ENCODE peak calls at places on chromosomes 2 and 18, in eight cellular contexts. U, W, B, F, J, K, N and T are unnamed samples.

GRCh38 chr18:34650121-34650545 is 60.0 kb upstream of the DTNA start:
- DNase-seq in U (no peak), W (no peak), B (peak; percentile 78), F (peak; percentile 73), J (no peak), K (no peak), N (no peak), T (no peak)

GRCh38 chr2:2662037-2662846 is 331.2 kb upstream of the MYT1L start:
- DNase-seq in U (no peak), W (no peak), B (no peak), F (no peak), J (no peak), K (no peak), N (no peak), T (no peak)

GRCh38 chr2:171523969-171524401 is 1.7 kb downstream of the CYBRD1 start:
- DNase-seq in U (no peak), W (no peak), B (peak; percentile 60), F (peak; percentile 75), J (no peak), K (no peak), N (no peak), T (no peak)

GRCh38 chr2:85302106-85302505 is 25.7 kb downstream of the TGOLN2 start:
- DNase-seq in U (no peak), W (no peak), B (no peak), F (no peak), J (no peak), K (no peak), N (no peak), T (no peak)

GRCh38 chr2:174023591-174024523 is 58.7 kb upstream of the SP3 start:
- DNase-seq in U (no peak), W (no peak), B (peak; percentile 94), F (peak; percentile 95), J (no peak), K (peak; percentile 21), N (no peak), T (no peak)

GRCh38 chr2:159613515-159614336 is 2.6 kb downstream of the BAZ2B start:
- DNase-seq in U (no peak), W (peak; percentile 61), B (peak; percentile 44), F (peak; percentile 23), J (peak; percentile 13), K (no peak), N (no peak), T (no peak)

GRCh38 chr18:70365361-70365760 is 76.5 kb downstream of the SOCS6 start:
- DNase-seq in U (no peak), W (no peak), B (no peak), F (no peak), J (no peak), K (no peak), N (no peak), T (no peak)

GRCh38 chr2:68155618-68156017 is 2.1 kb upstream of the PNO1 start:
- DNase-seq in U (no peak), W (no peak), B (no peak), F (no peak), J (no peak), K (no peak), N (no peak), T (no peak)

GRCh38 chr2:150485871-150486538 is 1.5 kb downstream of the RND3 start:
- DNase-seq in U (peak; percentile 51), W (peak; percentile 80), B (peak; percentile 92), F (peak; percentile 84), J (peak; percentile 25), K (no peak), N (no peak), T (no peak)

DNA sequence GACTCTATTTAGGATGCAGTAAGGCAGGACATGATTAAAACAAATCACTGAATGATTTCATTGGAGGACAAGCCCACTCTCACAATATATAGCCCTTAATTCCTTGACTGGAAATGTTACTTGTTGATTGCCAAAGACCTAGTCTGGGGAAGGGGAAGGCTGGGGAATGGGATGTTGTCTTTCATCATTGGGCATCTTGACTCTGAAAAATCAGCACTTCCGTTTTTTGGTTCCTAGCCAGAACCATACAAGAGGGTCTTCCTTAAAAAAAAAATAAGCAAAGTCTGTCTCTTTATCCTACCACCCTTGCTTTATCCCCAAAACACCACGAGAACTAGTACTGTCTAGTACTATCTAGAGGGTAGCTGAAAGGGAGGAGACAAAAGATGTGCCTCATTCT is 56.0 kb downstream of the NEMP2 start:
- DNase-seq in U (no peak), W (no peak), B (no peak), F (no peak), J (no peak), K (no peak), N (no peak), T (no peak)
- TF ChIP-seq CTCF in U (no peak), W (no peak), B (no peak), F (no peak), J (no peak), K (no peak), N (no peak), T (no peak)

GRCh38 chr18:37179384-37179783 is 350.5 kb downstream of the KIAA1328 start:
- DNase-seq in U (no peak), W (no peak), B (no peak), F (no peak), J (no peak), K (no peak), N (no peak), T (no peak)

GRCh38 chr18:37170984-37171383 is 342.1 kb downstream of the KIAA1328 start:
- DNase-seq in U (no peak), W (no peak), B (no peak), F (no peak), J (no peak), K (no peak), N (no peak), T (no peak)

GRCh38 chr18:37175727-37176126 is 346.8 kb downstream of the KIAA1328 start:
- DNase-seq in U (no peak), W (no peak), B (no peak), F (no peak), J (no peak), K (no peak), N (no peak), T (no peak)

GRCh38 chr18:37180086-37180485 is 351.2 kb downstream of the KIAA1328 start:
- DNase-seq in U (no peak), W (no peak), B (no peak), F (no peak), J (no peak), K (no peak), N (no peak), T (no peak)

GRCh38 chr18:37176307-37176934 is 347.5 kb downstream of the KIAA1328 start:
- DNase-seq in U (no peak), W (no peak), B (no peak), F (no peak), J (no peak), K (no peak), N (no peak), T (no peak)
- TF ChIP-seq CTCF in U (no peak), W (no peak), B (no peak), F (no peak), J (no peak), K (no peak), N (no peak), T (no peak)

GRCh38 chr2:31233216-31233615 is 736 bp upstream of the EHD3 start:
- DNase-seq in U (no peak), W (peak; percentile 23), B (peak; percentile 28), F (no peak), J (no peak), K (no peak), N (no peak), T (no peak)

GRCh38 chr2:31234690-31235503 is 945 bp downstream of the EHD3 start:
- DNase-seq in U (no peak), W (no peak), B (peak; percentile 21), F (no peak), J (no peak), K (no peak), N (no peak), T (no peak)

GRCh38 chr2:31235504-31235902 is 1.6 kb downstream of the EHD3 start:
- DNase-seq in U (no peak), W (no peak), B (peak; percentile 94), F (peak; percentile 87), J (no peak), K (no peak), N (no peak), T (no peak)

GRCh38 chr2:31232586-31232985 is 1.4 kb upstream of the EHD3 start:
- DNase-seq in U (no peak), W (no peak), B (no peak), F (no peak), J (no peak), K (no peak), N (no peak), T (no peak)

DNA sequence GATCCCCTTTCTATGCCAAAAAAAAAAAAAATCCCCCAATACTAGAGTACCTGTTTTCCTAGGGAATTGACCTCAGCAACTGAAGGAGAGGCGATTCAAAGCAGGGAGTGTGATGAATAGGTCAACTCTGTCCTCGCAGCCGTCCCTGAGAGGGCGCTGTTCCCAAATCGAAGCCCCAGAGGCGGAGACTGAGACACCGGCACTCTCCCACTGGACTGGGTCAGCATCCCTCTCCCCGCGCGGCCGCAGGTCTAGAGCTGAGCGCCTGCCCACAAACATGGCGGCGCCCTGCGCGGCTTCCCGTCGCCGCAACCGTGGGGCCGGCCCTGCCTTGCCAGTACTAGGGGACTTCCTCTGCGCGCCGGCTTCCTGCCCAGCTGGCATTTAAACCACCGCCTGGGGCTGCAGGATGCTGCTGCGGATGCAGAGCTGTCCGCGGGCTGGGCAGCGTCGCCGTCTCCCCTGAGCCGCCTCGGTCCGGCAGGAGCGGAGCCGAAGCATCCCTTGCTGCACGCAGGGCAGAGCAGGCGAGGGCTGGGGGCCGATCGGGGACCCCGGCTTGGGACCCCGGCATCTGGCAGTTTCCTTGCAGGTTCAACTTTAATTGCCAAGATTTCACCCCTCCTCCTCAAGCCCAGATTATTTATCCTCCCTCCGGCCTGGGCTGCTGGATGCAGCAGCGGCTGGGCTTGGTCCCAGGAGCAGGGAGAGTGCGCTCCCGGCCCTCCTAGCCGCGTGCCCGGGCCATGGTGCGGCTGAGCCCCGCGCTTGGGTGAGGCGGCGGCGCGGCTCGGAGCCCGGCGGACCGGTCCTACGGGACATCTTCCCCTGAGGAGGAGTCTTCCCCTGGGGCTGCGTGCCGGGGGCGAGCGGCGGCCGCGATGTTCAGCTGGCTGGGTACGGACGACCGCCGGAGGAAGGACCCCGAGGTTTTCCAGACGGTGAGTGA is at the start of gene EHD3:
- DNase-seq in U (peak; percentile 85), W (peak; percentile 94), B (peak; percentile 98), F (peak; percentile 84), J (peak; percentile 93), K (peak; percentile 90), N (peak; percentile 85), T (peak; percentile 45)
- TF ChIP-seq CTCF in U (peak; percentile 58), W (peak; percentile 60), B (peak; percentile 70), F (peak; percentile 68), J (peak; percentile 34), K (no peak), N (no peak), T (peak; percentile 58)

DNA sequence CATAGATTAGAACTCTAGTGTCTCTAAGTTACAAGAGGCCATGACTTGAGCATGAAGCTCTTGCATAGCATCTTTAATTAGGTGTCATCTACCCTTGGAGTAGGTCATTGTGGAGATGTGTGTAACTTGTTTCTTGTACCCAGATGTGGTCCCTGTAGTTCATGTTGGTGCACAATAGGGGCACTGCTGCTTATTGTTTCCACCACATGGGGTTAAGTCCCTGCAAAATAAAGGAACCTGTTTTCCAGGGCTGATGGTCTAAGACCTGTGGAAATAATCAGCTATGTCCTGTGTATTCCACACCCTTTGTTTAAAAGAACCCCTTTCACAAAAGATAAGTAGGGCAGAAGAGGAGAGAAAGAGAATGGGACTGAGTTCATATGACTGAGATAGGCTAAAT is 28.6 kb downstream of the ASXL3 start:
- DNase-seq in U (no peak), W (peak; percentile 1), B (no peak), F (no peak), J (no peak), K (no peak), N (no peak), T (no peak)
- TF ChIP-seq CTCF in U (no peak), W (no peak), B (no peak), F (no peak), J (peak; percentile 22), K (no peak), N (no peak), T (peak; percentile 3)

GRCh38 chr2:104448661-104449410 is 405.1 kb upstream of the POU3F3 start:
- DNase-seq in U (no peak), W (no peak), B (no peak), F (no peak), J (no peak), K (no peak), N (no peak), T (no peak)
- TF ChIP-seq CTCF in U (no peak), W (no peak), B (no peak), F (no peak), J (no peak), K (no peak), N (no peak), T (no peak)